ENCODE peak calls at places on chromosomes 13 and 19, in seven cellular contexts. M is H1, W is SK-N-SH, R is HCT116, D is HepG2, N is K562, X is GM12878. G is an unnamed sample. For H3K36me3, the result is how much of the 10 kb centered on the place peaks cover.

GRCh38 chr13:41178040-41178439 is 16.3 kb downstream of the KBTBD7 start:
- DNase-seq in N (no peak), D (no peak), W (no peak), X (no peak), M (no peak), R (no peak), G (no peak)

GRCh38 chr13:71374471-71375041 is 492.4 kb downstream of the DACH1 start:
- DNase-seq in N (no peak), X (no peak), M (no peak), W (no peak), R (no peak), D (no peak), G (no peak)

GRCh38 chr13:26377038-26377437 is 123.1 kb downstream of the CDK8 start:
- DNase-seq in D (peak), X (no peak), M (peak), W (peak), R (peak), N (peak), G (peak)

GRCh38 chr13:107373551-107373950 is 805.6 kb upstream of the ARGLU1 start:
- DNase-seq in N (no peak), M (no peak), X (no peak), W (no peak), D (no peak), R (no peak), G (peak)

GRCh38 chr13:92251815-92252214 is 853.4 kb downstream of the GPC5 start:
- DNase-seq in D (no peak), R (no peak), N (no peak), X (no peak), W (no peak), M (no peak), G (no peak)

GRCh38 chr19:1449467-1450442 is at the start of gene APC2:
- DNase-seq in N (peak), X (no peak), R (no peak), M (peak), D (no peak), W (peak), G (no peak)

GRCh38 chr13:28324181-28324789 is 170.6 kb downstream of the FLT1 start:
- DNase-seq in W (peak), R (peak), M (peak), X (peak), N (peak), D (peak), G (peak)

GRCh38 chr13:46341112-46341711 is 45.8 kb downstream of the RUBCNL start:
- DNase-seq in D (no peak), R (no peak), W (no peak), N (no peak), M (no peak), X (peak), G (no peak)

GRCh38 chr19:5961969-5962945 is 15.7 kb downstream of the RANBP3 start:
- DNase-seq in R (no peak), M (no peak), X (no peak), W (no peak), D (peak), N (no peak), G (no peak)

GRCh38 chr13:64071352-64071751 is 2655.7 kb upstream of the PCDH20 start:
- DNase-seq in R (no peak), M (no peak), W (no peak), X (no peak), N (no peak), D (no peak), G (no peak)

GRCh38 chr19:45972081-45972943 is 1.4 kb downstream of the NOVA2 start:
- DNase-seq in R (no peak), W (peak), D (no peak), M (peak), X (no peak), N (no peak), G (no peak)

GRCh38 chr19:38378866-38379265 is 4.5 kb downstream of the PSMD8 start:
- DNase-seq in W (no peak), M (no peak), D (no peak), R (no peak), N (no peak), X (no peak), G (no peak)

GRCh38 chr19:44757735-44758505 is 9.4 kb downstream of the BCL3 start:
- DNase-seq in D (no peak), W (peak), M (peak), N (no peak), R (no peak), X (no peak), G (no peak)

GRCh38 chr19:43576479-43576878 is 878 bp downstream of the PINLYP start:
- DNase-seq in W (no peak), M (no peak), R (no peak), N (no peak), D (no peak), X (no peak), G (no peak)

GRCh38 chr19:45901912-45902650 is at the start of gene MYPOP:
- DNase-seq in M (no peak), R (no peak), W (peak), X (no peak), N (no peak), D (no peak), G (no peak)

GRCh38 chr19:37959665-37960114 is 52.7 kb downstream of the SIPA1L3 start:
- DNase-seq in N (no peak), X (no peak), R (no peak), W (no peak), D (no peak), M (no peak), G (no peak)

GRCh38 chr19:24054044-24054935 is 32.7 kb upstream of the ZNF254 start:
- DNase-seq in M (no peak), N (no peak), D (peak), R (peak), W (no peak), X (no peak), G (no peak)

GRCh38 chr19:38912600-38913514 is 871 bp upstream of the CCER2 start:
- DNase-seq in X (no peak), D (no peak), M (no peak), N (no peak), W (no peak), R (no peak), G (no peak)

GRCh38 chr13:25633108-25633507 is 261.3 kb downstream of the ATP8A2 start:
- DNase-seq in W (no peak), M (no peak), D (no peak), X (no peak), R (no peak), N (no peak), G (no peak)

DNA sequence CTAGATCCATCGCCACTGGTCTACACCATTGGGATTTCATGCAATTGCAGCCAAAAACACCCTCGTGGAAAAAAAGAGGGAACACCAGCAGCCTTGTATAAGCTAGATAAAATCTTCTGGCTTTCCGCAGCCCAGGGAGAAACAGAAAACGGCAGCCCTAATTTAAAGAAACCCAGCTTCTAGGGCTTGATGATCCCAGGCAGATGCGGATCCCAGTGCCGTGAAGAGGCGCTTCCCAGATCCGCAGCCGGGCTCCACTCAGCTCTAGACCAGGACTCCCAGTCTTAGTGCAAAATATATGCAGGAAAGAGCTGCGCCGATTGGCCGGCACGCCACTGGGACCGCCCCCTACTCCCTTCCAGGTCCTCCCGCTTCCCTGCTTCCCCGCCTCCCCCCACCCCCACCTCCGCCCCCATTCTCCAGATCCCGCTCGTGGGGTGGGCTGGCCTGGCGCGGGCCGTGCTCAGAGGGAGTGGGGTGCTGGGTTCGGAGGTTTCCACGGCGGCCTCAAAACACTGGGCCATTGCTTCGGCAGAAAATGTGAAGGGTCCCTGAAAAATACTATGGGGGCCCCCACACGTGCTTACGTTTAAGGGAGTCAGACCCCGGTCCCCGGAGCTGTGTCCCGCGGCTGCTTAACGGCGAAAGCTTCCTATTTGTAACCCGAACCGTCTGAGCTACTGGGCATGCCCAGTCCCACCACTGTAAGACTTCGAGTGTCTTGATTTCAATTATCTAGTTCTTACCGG is 63.1 kb downstream of the SERP2 start:
- DNase-seq in D (peak), M (peak), N (peak), X (no peak), W (peak), R (peak), G (peak)
- TF ChIP-seq YY1 in D (no peak), M (no peak), N (no peak), X (no peak), W (no peak), R (peak), G (no peak)

GRCh38 chr19:17953869-17954268 is 13.0 kb upstream of the KCNN1 start:
- DNase-seq in D (no peak), N (peak), W (no peak), R (no peak), M (no peak), X (no peak), G (no peak)

GRCh38 chr19:17952041-17952976 is 14.6 kb upstream of the KCNN1 start:
- DNase-seq in D (no peak), W (peak), X (no peak), N (peak), M (peak), R (no peak), G (no peak)

GRCh38 chr19:17957149-17957849 is 9.6 kb upstream of the KCNN1 start:
- DNase-seq in D (no peak), R (no peak), M (no peak), N (no peak), W (no peak), X (no peak), G (no peak)

GRCh38 chr19:17953316-17953801 is 13.5 kb upstream of the KCNN1 start:
- DNase-seq in R (no peak), M (no peak), X (no peak), W (no peak), N (no peak), D (no peak), G (no peak)

DNA sequence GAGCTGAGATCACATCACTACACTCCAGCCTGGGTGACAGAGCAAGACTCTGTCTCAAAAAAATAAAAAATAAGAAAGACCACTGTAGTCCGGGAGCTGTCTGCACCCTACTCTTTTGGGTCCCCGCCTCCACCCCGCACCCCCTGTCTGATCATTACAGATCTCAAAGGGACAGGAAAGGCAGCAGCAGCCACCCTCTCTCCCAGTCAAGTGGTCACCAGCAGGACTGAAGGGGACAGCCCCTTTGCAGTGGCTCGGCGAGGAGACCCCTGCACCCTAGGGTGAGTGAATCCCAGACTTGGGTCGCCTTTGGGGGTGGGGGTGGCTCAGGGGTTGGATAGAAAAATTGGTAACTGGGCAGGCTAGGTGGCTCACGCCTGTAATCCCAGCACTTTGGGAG is 12.5 kb upstream of the KCNN1 start:
- DNase-seq in D (no peak), W (no peak), X (no peak), R (no peak), M (no peak), N (no peak), G (no peak)
- H3K36me3 ChIP-seq in D (under half), W (under half), X (under half), R (under half), M (under half), N (under half), G (under half)

DNA sequence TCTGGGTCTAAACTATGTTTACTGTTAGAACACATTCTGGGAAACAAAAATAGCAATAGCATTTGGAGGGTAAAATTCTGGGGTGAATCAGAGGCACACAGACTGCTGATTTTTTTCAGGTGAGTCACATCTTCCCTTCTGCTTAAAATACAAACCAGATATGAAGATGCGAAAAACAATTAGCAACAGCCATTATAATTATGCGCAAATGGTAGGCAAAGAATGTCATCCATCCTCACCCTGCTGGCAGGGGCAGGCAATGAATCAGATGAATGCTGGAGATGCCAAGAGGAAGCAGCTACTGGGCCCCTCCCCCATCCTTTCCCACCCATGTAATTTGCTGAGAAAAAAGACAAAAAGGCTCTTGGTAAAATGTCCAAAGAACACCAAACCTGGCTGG is 282.9 kb downstream of the KLF5 start:
- DNase-seq in R (no peak), N (no peak), X (no peak), D (no peak), W (no peak), M (no peak), G (no peak)
- TF ChIP-seq YY1 in R (no peak), N (no peak), X (no peak), D (no peak), W (no peak), M (no peak), G (no peak)

GRCh38 chr19:35722461-35722860 is 4.7 kb downstream of the KMT2B start:
- DNase-seq in X (no peak), N (no peak), W (no peak), D (no peak), R (no peak), M (no peak), G (no peak)
- H3K36me3 ChIP-seq in X (under half), N (half or more), W (half or more), D (under half), R (half or more), M (under half), G (half or more)

GRCh38 chr19:3458229-3458555 is 22.1 kb downstream of the SMIM24 start:
- DNase-seq in D (no peak), M (no peak), X (no peak), R (no peak), N (no peak), W (no peak), G (no peak)
- TF ChIP-seq YY1 in D (no peak), M (no peak), X (no peak), R (no peak), N (no peak), W (no peak), G (no peak)

DNA sequence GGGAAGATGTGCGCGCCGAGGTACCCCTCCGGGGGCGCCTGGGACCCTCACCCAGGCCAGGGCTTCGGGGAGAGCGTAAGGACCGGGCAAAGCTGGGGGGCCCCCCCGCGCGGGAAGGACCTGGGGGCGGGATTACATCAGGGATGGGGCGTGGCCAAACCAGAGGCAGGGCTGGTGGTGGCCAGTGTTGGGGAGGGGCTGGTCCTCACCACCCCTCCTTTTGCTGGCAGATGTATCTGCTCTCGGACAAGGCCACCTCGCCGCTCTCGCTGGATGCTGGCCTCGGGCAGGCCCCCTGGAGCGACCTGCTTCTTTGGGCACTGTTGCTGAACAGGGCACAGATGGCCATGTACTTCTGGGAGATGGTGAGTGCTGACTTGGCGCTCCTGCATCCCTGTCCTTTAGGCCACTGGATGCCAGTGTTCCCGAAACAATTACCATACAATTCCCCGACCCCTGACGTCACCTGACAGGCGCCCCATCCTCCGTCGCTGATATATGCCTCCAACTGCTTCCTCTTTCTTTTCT is 25.3 kb downstream of the TRPM4 start:
- DNase-seq in X (no peak), W (no peak), R (no peak), M (no peak), D (no peak), N (peak), G (no peak)
- H3K36me3 ChIP-seq in X (under half), W (under half), R (under half), M (under half), D (under half), N (under half), G (under half)

GRCh38 chr13:109951491-109951890 is 165.1 kb upstream of the IRS2 start:
- DNase-seq in W (no peak), N (no peak), R (no peak), M (no peak), X (no peak), D (no peak), G (no peak)
- TF ChIP-seq YY1 in W (no peak), N (no peak), R (no peak), M (no peak), X (no peak), D (no peak), G (no peak)